ENCODE peak calls at places on chromosomes 12 and 14, in five cellular contexts. G, O, Z, A and D are unnamed samples.

GRCh38 chr12:24905431-24905830 is 43.5 kb downstream of the BCAT1 start:
- DNase-seq in G (no peak), O (no peak), Z (no peak), A (no peak), D (no peak)

GRCh38 chr12:124768462-124769165 is 95.0 kb downstream of the SCARB1 start:
- DNase-seq in G (no peak), O (no peak), Z (no peak), A (no peak), D (no peak)

GRCh38 chr14:104307627-104308401 is 169.4 kb downstream of the KIF26A start:
- DNase-seq in G (no peak), O (no peak), Z (peak; percentile 27), A (no peak), D (no peak)

GRCh38 chr12:104055686-104056388 is 5.8 kb upstream of the GLT8D2 start:
- DNase-seq in G (no peak), O (no peak), Z (no peak), A (no peak), D (no peak)

GRCh38 chr12:110002691-110003515 is 3.7 kb downstream of the ANKRD13A start:
- DNase-seq in G (no peak), O (no peak), Z (no peak), A (no peak), D (no peak)

GRCh38 chr12:124478416-124478815 is 89.0 kb downstream of the NCOR2 start:
- DNase-seq in G (no peak), O (no peak), Z (no peak), A (no peak), D (no peak)

GRCh38 chr12:97756066-97756701 is 293.6 kb downstream of the RMST start:
- DNase-seq in G (no peak), O (peak; percentile 25), Z (no peak), A (no peak), D (no peak)

GRCh38 chr12:104736307-104736706 is 221.8 kb downstream of the SLC41A2 start:
- DNase-seq in G (no peak), O (no peak), Z (no peak), A (peak; percentile 63), D (peak; percentile 34)

GRCh38 chr12:112182499-112182898 is 57.1 kb downstream of the TRAFD1 start:
- DNase-seq in G (no peak), O (peak; percentile 44), Z (no peak), A (no peak), D (peak; percentile 4)

GRCh38 chr12:15602051-15602672 is 187.0 kb downstream of the EPS8 start:
- DNase-seq in G (no peak), O (no peak), Z (no peak), A (no peak), D (no peak)

GRCh38 chr14:34219661-34220060 is 242.4 kb downstream of the SPTSSA start:
- DNase-seq in G (no peak), O (no peak), Z (no peak), A (no peak), D (no peak)

GRCh38 chr12:123106640-123107359 is 44.1 kb downstream of the PITPNM2 start:
- DNase-seq in G (no peak), O (peak; percentile 74), Z (peak; percentile 82), A (no peak), D (no peak)

GRCh38 chr14:63727231-63727735 is 582 bp downstream of the SGPP1 start:
- DNase-seq in G (no peak), O (peak; percentile 46), Z (peak; percentile 72), A (no peak), D (no peak)

GRCh38 chr12:80293347-80293746 is 150.7 kb upstream of the PTPRQ start:
- DNase-seq in G (no peak), O (peak; percentile 59), Z (no peak), A (no peak), D (no peak)

GRCh38 chr14:83909507-83909906 is 1620.4 kb upstream of the FLRT2 start:
- DNase-seq in G (no peak), O (no peak), Z (no peak), A (no peak), D (peak; percentile 1)

GRCh38 chr12:67151891-67152290 is 117.3 kb upstream of the CAND1 start:
- DNase-seq in G (peak; percentile 53), O (no peak), Z (no peak), A (no peak), D (peak; percentile 5)

GRCh38 chr12:46110220-46110700 is 119.9 kb upstream of the SCAF11 start:
- DNase-seq in G (no peak), O (no peak), Z (peak; percentile 60), A (no peak), D (no peak)

GRCh38 chr14:105487986-105488777 is 1.5 kb downstream of the CRIP1 start:
- DNase-seq in G (no peak), O (no peak), Z (peak; percentile 78), A (no peak), D (no peak)

GRCh38 chr12:28032811-28033537 is 60.4 kb upstream of the PTHLH start:
- DNase-seq in G (no peak), O (no peak), Z (no peak), A (no peak), D (no peak)

GRCh38 chr12:53091756-53092155 is 5.7 kb upstream of the IGFBP6 start:
- DNase-seq in G (no peak), O (no peak), Z (no peak), A (no peak), D (no peak)

GRCh38 chr12:29316772-29317171 is 64.2 kb downstream of the ERGIC2 start:
- DNase-seq in G (no peak), O (no peak), Z (no peak), A (no peak), D (no peak)

GRCh38 chr12:95088339-95088738 is 14.9 kb upstream of the NR2C1 start:
- DNase-seq in G (no peak), O (peak; percentile 13), Z (no peak), A (no peak), D (no peak)

GRCh38 chr12:123384318-123384993 is 524 bp downstream of the KMT5A start:
- DNase-seq in G (no peak), O (peak; percentile 38), Z (peak; percentile 66), A (no peak), D (no peak)

GRCh38 chr12:121404734-121405133 is 4.8 kb downstream of the RNF34 start:
- DNase-seq in G (no peak), O (no peak), Z (no peak), A (no peak), D (no peak)

GRCh38 chr12:97003276-97003675 is 96.2 kb downstream of the NEDD1 start:
- DNase-seq in G (no peak), O (no peak), Z (no peak), A (no peak), D (no peak)

GRCh38 chr14:54652188-54652889 is 85.4 kb downstream of the SAMD4A start:
- DNase-seq in G (peak; percentile 97), O (no peak), Z (peak; percentile 62), A (peak; percentile 99), D (peak; percentile 99)

GRCh38 chr12:45827974-45828373 is 98.5 kb downstream of the ARID2 start:
- DNase-seq in G (no peak), O (no peak), Z (no peak), A (no peak), D (no peak)

GRCh38 chr12:82873951-82874350 is 187.2 kb downstream of the TMTC2 start:
- DNase-seq in G (peak; percentile 60), O (no peak), Z (no peak), A (no peak), D (no peak)

GRCh38 chr12:109951751-109952150 is 44.4 kb downstream of the GIT2 start:
- DNase-seq in G (peak; percentile 34), O (no peak), Z (no peak), A (no peak), D (peak; percentile 74)

GRCh38 chr14:72451081-72451972 is 442.6 kb downstream of the DPF3 start:
- DNase-seq in G (peak; percentile 80), O (peak; percentile 87), Z (peak; percentile 53), A (no peak), D (no peak)

GRCh38 chr14:37198907-37199306 is 1.2 kb downstream of the MIPOL1 start:
- DNase-seq in G (no peak), O (no peak), Z (no peak), A (no peak), D (no peak)

GRCh38 chr14:37195327-37195726 is 2.4 kb upstream of the MIPOL1 start:
- DNase-seq in G (no peak), O (no peak), Z (no peak), A (no peak), D (peak; percentile 48)

GRCh38 chr14:37197421-37198272 is at the start of gene MIPOL1:
- DNase-seq in G (peak; percentile 28), O (no peak), Z (peak; percentile 80), A (peak; percentile 60), D (peak; percentile 66)

GRCh38 chr14:37198273-37198598 is 499 bp downstream of the MIPOL1 start:
- DNase-seq in G (no peak), O (no peak), Z (no peak), A (no peak), D (no peak)

GRCh38 chr14:37196604-37197420 is 925 bp upstream of the MIPOL1 start:
- DNase-seq in G (no peak), O (no peak), Z (no peak), A (no peak), D (no peak)
- H3K4me3 ChIP-seq in G (peak overlapping the region; percentile 77), O (no peak overlapping the region), Z (no peak overlapping the region), A (peak overlapping the region; percentile 55), D (peak overlapping the region; percentile 77)

DNA sequence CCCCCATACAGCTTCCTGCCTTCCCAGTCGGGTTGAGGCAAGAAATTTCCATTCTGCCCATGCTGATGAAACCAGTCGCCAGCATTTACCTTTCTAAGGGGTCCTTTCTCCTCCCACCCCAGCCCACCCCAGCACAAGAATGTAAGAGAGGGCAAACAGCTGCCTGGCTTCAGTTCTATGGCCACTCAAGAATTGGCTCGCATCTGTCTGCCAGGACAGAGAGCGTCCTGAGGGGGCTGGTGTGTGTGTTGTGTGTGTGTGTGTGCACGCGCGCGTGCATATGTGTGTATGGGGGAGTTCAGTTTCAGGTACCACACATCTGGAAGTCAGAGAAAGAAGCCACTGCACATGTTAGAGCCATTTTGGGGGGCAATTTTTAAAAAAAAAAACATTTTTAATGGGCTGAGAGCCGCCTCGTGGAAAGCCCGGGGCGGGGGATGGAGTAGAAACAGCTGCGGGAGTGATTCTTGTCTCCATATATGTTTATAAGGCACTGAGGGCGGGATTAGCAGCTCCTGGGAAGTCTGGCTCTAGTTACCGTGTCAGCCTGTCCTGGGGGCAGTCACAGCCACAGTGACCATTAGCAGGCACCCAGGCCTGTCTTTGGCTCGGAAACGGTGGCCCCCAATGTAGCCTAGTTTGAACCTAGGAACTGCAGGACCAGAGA is at the start of gene WNT5B:
- DNase-seq in G (no peak), O (no peak), Z (no peak), A (no peak), D (no peak)
- H3K4me3 ChIP-seq in G (peak within 1 kb of the TSS; percentile 47), O (peak within 1 kb of the TSS; percentile 47), Z (no peak within 1 kb of the TSS), A (peak within 1 kb of the TSS; percentile 37), D (peak within 1 kb of the TSS; percentile 29)

GRCh38 chr12:132505105-132505851 is 15.3 kb downstream of the FBRSL1 start:
- DNase-seq in G (no peak), O (no peak), Z (peak; percentile 71), A (no peak), D (no peak)

GRCh38 chr12:132506730-132507538 is 17.0 kb downstream of the FBRSL1 start:
- DNase-seq in G (peak; percentile 16), O (no peak), Z (peak; percentile 74), A (peak; percentile 19), D (peak; percentile 35)

GRCh38 chr12:132507656-132508055 is 17.7 kb downstream of the FBRSL1 start:
- DNase-seq in G (no peak), O (no peak), Z (no peak), A (no peak), D (no peak)

GRCh38 chr12:132505852-132506219 is 15.9 kb downstream of the FBRSL1 start:
- DNase-seq in G (no peak), O (no peak), Z (no peak), A (no peak), D (no peak)

GRCh38 chr12:132506328-132506727 is 16.4 kb downstream of the FBRSL1 start:
- DNase-seq in G (no peak), O (no peak), Z (no peak), A (no peak), D (no peak)
- H3K4me3 ChIP-seq in G (no peak overlapping the region), O (no peak overlapping the region), Z (no peak overlapping the region), A (peak overlapping the region; percentile 5), D (peak overlapping the region; percentile 1)

GRCh38 chr12:6735448-6736191 is 11.8 kb downstream of the COPS7A start:
- DNase-seq in G (no peak), O (peak; percentile 58), Z (no peak), A (no peak), D (peak; percentile 41)
- H3K4me3 ChIP-seq in G (no peak overlapping the region), O (no peak overlapping the region), Z (no peak overlapping the region), A (no peak overlapping the region), D (no peak overlapping the region)